ENCODE peak calls at places on chromosome 7, in ten cellular contexts. V is A549; D is lower lobe of right lung; K is stomach; C is brain microvascular endothelial cell; P is AG04450; Y is CD8-positive, alpha-beta T cell; F is osteocyte; O is WTC11; L is colonic mucosa. Q is an unnamed sample.
A peak's percentile ranks its signal among the peaks of the same experiment; 100 is the strongest.

GRCh38 chr7:17902599-17902998 is 37.7 kb downstream of the SNX13 start:
- DNase-seq in F (no peak), Y (no peak), P (no peak), K (no peak), O (peak; percentile 73), C (no peak), L (no peak), D (no peak), V (no peak), Q (no peak)

GRCh38 chr7:34070486-34071323 is 165.4 kb downstream of the BMPER start:
- DNase-seq in O (no peak), D (no peak), Y (no peak), L (no peak), P (no peak), K (no peak), V (no peak), C (peak; percentile 67), F (no peak), Q (no peak)

GRCh38 chr7:157233677-157234076 is 95.0 kb downstream of the UBE3C start:
- DNase-seq in D (no peak), C (peak; percentile 48), F (no peak), O (no peak), K (no peak), P (no peak), V (no peak), Y (no peak), L (no peak), Q (no peak)

GRCh38 chr7:137652721-137653120 is 194.1 kb downstream of the DGKI start:
- DNase-seq in F (no peak), P (no peak), C (peak; percentile 57), Y (no peak), K (no peak), V (no peak), D (no peak), O (no peak), L (no peak), Q (no peak)

GRCh38 chr7:17041324-17041723 is 159.5 kb upstream of the AGR3 start:
- DNase-seq in P (peak; percentile 65), V (no peak), Y (no peak), D (no peak), F (no peak), L (no peak), C (peak; percentile 86), O (no peak), K (no peak), Q (no peak)

GRCh38 chr7:149261829-149262617 is at the start of gene ZNF783:
- DNase-seq in P (peak; percentile 73), L (peak; percentile 85), O (peak; percentile 84), D (peak; percentile 95), Y (peak; percentile 83), K (peak; percentile 91), V (peak; percentile 86), F (peak; percentile 93), C (peak; percentile 72), Q (peak; percentile 85)

GRCh38 chr7:6637544-6638229 is 569 bp downstream of the ZNF316 start:
- DNase-seq in P (no peak), Y (peak; percentile 54), F (no peak), L (peak; percentile 35), V (peak; percentile 72), D (peak; percentile 59), K (no peak), O (peak; percentile 51), C (no peak), Q (peak; percentile 57)

GRCh38 chr7:150860978-150861295 is 8.6 kb downstream of the AOC1 start:
- DNase-seq in O (no peak), F (peak; percentile 57), D (no peak), L (peak; percentile 13), V (no peak), P (no peak), C (no peak), K (no peak), Y (no peak), Q (no peak)

GRCh38 chr7:66731986-66732385 is 8.5 kb upstream of the RABGEF1 start:
- DNase-seq in V (no peak), K (no peak), P (no peak), C (no peak), Y (no peak), L (no peak), D (no peak), O (no peak), F (peak; percentile 84), Q (no peak)

GRCh38 chr7:140229591-140230516 is 53.1 kb upstream of the KDM7A start:
- DNase-seq in P (no peak), C (no peak), D (peak; percentile 51), L (peak; percentile 86), V (no peak), K (peak; percentile 63), O (peak; percentile 65), Y (peak; percentile 76), F (no peak), Q (peak; percentile 52)

GRCh38 chr7:16223963-16224707 is 197.2 kb downstream of the CRPPA start:
- DNase-seq in O (no peak), V (no peak), P (no peak), K (no peak), Y (peak; percentile 42), L (no peak), C (no peak), D (no peak), F (no peak), Q (no peak)

GRCh38 chr7:154598864-154599263 is 404.1 kb downstream of the PAXIP1 start:
- DNase-seq in V (no peak), D (no peak), O (no peak), L (no peak), P (no peak), Y (no peak), F (peak; percentile 17), K (no peak), C (no peak), Q (no peak)

GRCh38 chr7:42913591-42913990 is 1.7 kb upstream of the C7orf25 start:
- DNase-seq in D (no peak), P (no peak), L (no peak), Y (no peak), C (no peak), V (no peak), O (no peak), K (no peak), F (no peak), Q (no peak)

GRCh38 chr7:1963575-1963974 is 269.2 kb downstream of the MAD1L1 start:
- DNase-seq in Y (no peak), C (no peak), F (no peak), V (no peak), K (no peak), L (no peak), P (no peak), O (no peak), D (peak; percentile 21), Q (peak; percentile 10)

GRCh38 chr7:1541431-1542162 is 11.1 kb downstream of the MAFK start:
- DNase-seq in F (no peak), K (no peak), V (no peak), D (peak; percentile 45), O (no peak), Y (no peak), P (no peak), C (no peak), L (no peak), Q (no peak)

GRCh38 chr7:5001911-5002310 is 42.9 kb upstream of the MMD2 start:
- DNase-seq in P (no peak), D (no peak), C (no peak), O (no peak), V (no peak), L (no peak), K (no peak), Y (no peak), F (peak; percentile 42), Q (no peak)
- TF ChIP-seq CTCF in P (no peak), D (no peak), C (no peak), O (no peak), V (no peak), L (no peak), K (no peak), Y (no peak), F (no peak), Q (no peak)

DNA sequence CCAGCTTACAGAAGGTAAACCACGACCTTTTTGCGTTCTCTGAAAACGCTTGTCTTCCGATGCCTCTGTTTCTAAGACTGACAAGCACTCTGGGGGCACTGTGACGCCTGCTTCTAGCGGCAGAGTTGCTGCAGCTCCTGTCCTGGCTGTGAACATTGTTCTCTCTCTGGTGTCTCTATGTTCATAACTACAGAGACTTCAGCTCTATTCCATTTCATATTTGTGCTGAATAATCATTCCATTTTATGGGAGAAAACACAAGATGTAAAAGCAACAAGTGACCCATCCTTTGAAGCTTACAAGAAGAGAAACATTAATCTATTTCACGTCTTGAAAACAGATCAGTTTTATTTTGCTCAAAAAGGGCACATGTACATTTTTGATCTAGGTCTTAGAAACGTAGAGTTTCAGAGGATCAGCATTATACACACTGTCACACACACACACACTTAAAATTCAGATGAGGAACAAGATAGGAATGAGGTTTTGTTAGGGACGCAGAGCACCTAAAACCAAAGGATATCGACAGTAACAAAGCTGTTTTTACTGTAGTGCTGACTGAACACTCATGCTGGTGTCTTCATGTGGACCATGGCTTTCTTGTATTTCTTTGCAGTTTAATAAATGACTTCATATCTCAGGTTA is 3.0 kb downstream of the IKZF1 start:
- DNase-seq in O (no peak), Y (peak; percentile 76), D (no peak), C (no peak), L (no peak), P (no peak), F (no peak), K (no peak), V (no peak), Q (no peak)
- TF ChIP-seq CTCF in O (no peak), Y (no peak), D (no peak), C (no peak), L (no peak), P (no peak), F (no peak), K (no peak), V (no peak), Q (no peak)

GRCh38 chr7:111518264-111518663 is 44.0 kb downstream of the IMMP2L start:
- DNase-seq in F (no peak), C (no peak), K (no peak), Y (no peak), D (no peak), O (no peak), V (no peak), L (no peak), P (no peak), Q (no peak)
- TF ChIP-seq CTCF in F (no peak), C (no peak), K (no peak), Y (no peak), D (no peak), O (no peak), V (no peak), L (no peak), P (no peak), Q (no peak)

DNA sequence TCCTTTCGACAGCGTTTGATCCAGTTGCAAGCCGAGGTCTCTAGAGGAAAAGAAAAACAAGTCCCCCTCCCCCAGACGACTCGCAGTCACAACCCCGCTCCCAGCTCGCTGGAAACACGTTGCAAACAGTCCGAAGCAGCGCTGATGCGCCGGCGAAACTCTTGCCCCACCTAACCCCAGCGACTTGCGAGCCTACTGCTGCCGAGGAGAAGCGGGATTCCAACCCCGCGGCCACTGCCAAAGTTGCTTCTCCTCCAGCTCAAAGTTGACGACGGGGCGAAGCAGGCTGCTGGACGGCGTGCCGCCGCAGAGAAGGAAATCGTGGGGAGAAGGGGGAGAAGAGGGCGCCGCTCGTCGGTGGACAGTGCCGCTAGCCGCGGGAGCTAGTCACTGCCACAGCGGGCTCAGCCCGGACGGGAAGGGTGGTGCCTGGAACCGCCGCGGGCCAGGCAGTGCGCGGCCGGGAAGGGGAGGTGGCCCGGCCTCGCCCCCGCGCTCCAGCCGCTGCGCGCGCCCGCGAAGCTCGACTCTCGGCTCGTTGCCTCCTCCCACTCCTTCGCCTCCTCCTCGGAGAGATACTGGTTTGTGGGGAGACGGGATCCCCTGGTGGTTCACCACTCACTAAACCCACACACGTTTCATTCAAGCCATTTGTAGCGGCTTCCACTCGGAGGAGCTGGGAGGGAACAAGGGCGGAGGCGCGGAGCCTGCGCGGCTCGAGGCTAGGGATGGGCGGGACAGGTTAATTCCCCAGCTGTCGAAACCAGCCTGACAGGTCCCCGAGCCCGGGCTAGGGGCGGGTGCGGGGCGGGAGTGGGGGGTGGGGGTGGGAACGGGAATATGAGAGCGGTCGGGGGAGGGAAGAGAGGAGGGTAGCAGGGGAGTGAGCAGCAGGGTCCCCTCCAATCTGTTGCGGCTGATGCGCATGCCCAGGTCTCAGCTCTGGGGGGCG is at the start of gene GPR37:
- DNase-seq in Y (no peak), V (peak; percentile 68), K (peak; percentile 48), D (peak; percentile 69), F (peak; percentile 95), C (peak; percentile 45), L (peak; percentile 74), O (peak; percentile 85), P (peak; percentile 78), Q (peak; percentile 75)
- TF ChIP-seq CTCF in Y (no peak), V (no peak), K (no peak), D (no peak), F (peak; percentile 63), C (peak; percentile 36), L (no peak), O (no peak), P (peak; percentile 78), Q (no peak)